ENCODE peak calls at places on chromosomes 3 and 15, in nine cellular contexts. One of them, this sample, is unnamed.

GRCh38 chr3:55000546-55000945 is 72.7 kb upstream of the LRTM1 start:
- DNase-seq in amniotic epithelial cell: peak
- DNase-seq in NCI-H510A treated with DMSO at 0.1 percent for 48 hours: peak
- DNase-seq in gastrocnemius medialis: no peak
- DNase-seq in effector CD4-positive, alpha-beta T cell: no peak
- DNase-seq in activated naive CD4-positive, alpha-beta T cell treated with anti-CD3 and anti-CD28 coated beads for 36 hours: no peak
- DNase-seq in RWPE1: peak
- DNase-seq in amniotic stem cell: peak
- DNase-seq in neural progenitor cell: no peak
- DNase-seq in this sample: peak

GRCh38 chr15:87940763-87941162 is 315.8 kb downstream of the NTRK3 start:
- DNase-seq in amniotic epithelial cell: no peak
- DNase-seq in NCI-H510A treated with DMSO at 0.1 percent for 48 hours: no peak
- DNase-seq in gastrocnemius medialis: no peak
- DNase-seq in effector CD4-positive, alpha-beta T cell: no peak
- DNase-seq in activated naive CD4-positive, alpha-beta T cell treated with anti-CD3 and anti-CD28 coated beads for 36 hours: no peak
- DNase-seq in RWPE1: no peak
- DNase-seq in amniotic stem cell: no peak
- DNase-seq in neural progenitor cell: no peak
- DNase-seq in this sample: no peak

GRCh38 chr3:10550705-10551104 is 45.3 kb upstream of the ATP2B2 start:
- DNase-seq in amniotic epithelial cell: no peak
- DNase-seq in NCI-H510A treated with DMSO at 0.1 percent for 48 hours: no peak
- DNase-seq in gastrocnemius medialis: peak
- DNase-seq in effector CD4-positive, alpha-beta T cell: no peak
- DNase-seq in activated naive CD4-positive, alpha-beta T cell treated with anti-CD3 and anti-CD28 coated beads for 36 hours: no peak
- DNase-seq in RWPE1: no peak
- DNase-seq in amniotic stem cell: no peak
- DNase-seq in neural progenitor cell: no peak
- DNase-seq in this sample: no peak

GRCh38 chr15:81388431-81388760 is 14.4 kb upstream of the TMC3 start:
- DNase-seq in amniotic epithelial cell: no peak
- DNase-seq in NCI-H510A treated with DMSO at 0.1 percent for 48 hours: no peak
- DNase-seq in gastrocnemius medialis: no peak
- DNase-seq in effector CD4-positive, alpha-beta T cell: no peak
- DNase-seq in activated naive CD4-positive, alpha-beta T cell treated with anti-CD3 and anti-CD28 coated beads for 36 hours: no peak
- DNase-seq in RWPE1: no peak
- DNase-seq in amniotic stem cell: no peak
- DNase-seq in neural progenitor cell: no peak
- DNase-seq in this sample: no peak

GRCh38 chr15:74657846-74658245 is 38.0 kb downstream of the EDC3 start:
- DNase-seq in amniotic epithelial cell: peak
- DNase-seq in NCI-H510A treated with DMSO at 0.1 percent for 48 hours: no peak
- DNase-seq in gastrocnemius medialis: no peak
- DNase-seq in effector CD4-positive, alpha-beta T cell: no peak
- DNase-seq in activated naive CD4-positive, alpha-beta T cell treated with anti-CD3 and anti-CD28 coated beads for 36 hours: no peak
- DNase-seq in RWPE1: no peak
- DNase-seq in amniotic stem cell: no peak
- DNase-seq in neural progenitor cell: no peak
- DNase-seq in this sample: no peak

GRCh38 chr15:67521770-67522568 is 1.0 kb downstream of the C15orf61 start:
- DNase-seq in amniotic epithelial cell: peak
- DNase-seq in NCI-H510A treated with DMSO at 0.1 percent for 48 hours: peak
- DNase-seq in gastrocnemius medialis: peak
- DNase-seq in effector CD4-positive, alpha-beta T cell: no peak
- DNase-seq in activated naive CD4-positive, alpha-beta T cell treated with anti-CD3 and anti-CD28 coated beads for 36 hours: no peak
- DNase-seq in RWPE1: no peak
- DNase-seq in amniotic stem cell: no peak
- DNase-seq in neural progenitor cell: no peak
- DNase-seq in this sample: peak

GRCh38 chr3:15936347-15936746 is 138.6 kb upstream of the ANKRD28 start:
- DNase-seq in amniotic epithelial cell: no peak
- DNase-seq in NCI-H510A treated with DMSO at 0.1 percent for 48 hours: no peak
- DNase-seq in gastrocnemius medialis: no peak
- DNase-seq in effector CD4-positive, alpha-beta T cell: no peak
- DNase-seq in activated naive CD4-positive, alpha-beta T cell treated with anti-CD3 and anti-CD28 coated beads for 36 hours: no peak
- DNase-seq in RWPE1: no peak
- DNase-seq in amniotic stem cell: no peak
- DNase-seq in neural progenitor cell: no peak
- DNase-seq in this sample: no peak

GRCh38 chr15:66851226-66852063 is 149.4 kb downstream of the SMAD6 start:
- DNase-seq in amniotic epithelial cell: peak
- DNase-seq in NCI-H510A treated with DMSO at 0.1 percent for 48 hours: peak
- DNase-seq in gastrocnemius medialis: peak
- DNase-seq in effector CD4-positive, alpha-beta T cell: peak
- DNase-seq in activated naive CD4-positive, alpha-beta T cell treated with anti-CD3 and anti-CD28 coated beads for 36 hours: peak
- DNase-seq in RWPE1: peak
- DNase-seq in amniotic stem cell: no peak
- DNase-seq in neural progenitor cell: peak
- DNase-seq in this sample: peak

GRCh38 chr3:70822777-70823176 is 510.3 kb upstream of the MDFIC2 start:
- DNase-seq in amniotic epithelial cell: no peak
- DNase-seq in NCI-H510A treated with DMSO at 0.1 percent for 48 hours: no peak
- DNase-seq in gastrocnemius medialis: no peak
- DNase-seq in effector CD4-positive, alpha-beta T cell: no peak
- DNase-seq in activated naive CD4-positive, alpha-beta T cell treated with anti-CD3 and anti-CD28 coated beads for 36 hours: no peak
- DNase-seq in RWPE1: no peak
- DNase-seq in amniotic stem cell: no peak
- DNase-seq in neural progenitor cell: no peak
- DNase-seq in this sample: no peak

GRCh38 chr15:68382286-68383007 is 49.5 kb downstream of the ITGA11 start:
- DNase-seq in amniotic epithelial cell: peak
- DNase-seq in NCI-H510A treated with DMSO at 0.1 percent for 48 hours: no peak
- DNase-seq in gastrocnemius medialis: no peak
- DNase-seq in effector CD4-positive, alpha-beta T cell: no peak
- DNase-seq in activated naive CD4-positive, alpha-beta T cell treated with anti-CD3 and anti-CD28 coated beads for 36 hours: no peak
- DNase-seq in RWPE1: no peak
- DNase-seq in amniotic stem cell: no peak
- DNase-seq in neural progenitor cell: no peak
- DNase-seq in this sample: no peak

GRCh38 chr15:50234764-50235163 is 30.8 kb downstream of the HDC start:
- DNase-seq in amniotic epithelial cell: peak
- DNase-seq in NCI-H510A treated with DMSO at 0.1 percent for 48 hours: no peak
- DNase-seq in gastrocnemius medialis: no peak
- DNase-seq in effector CD4-positive, alpha-beta T cell: no peak
- DNase-seq in activated naive CD4-positive, alpha-beta T cell treated with anti-CD3 and anti-CD28 coated beads for 36 hours: no peak
- DNase-seq in RWPE1: no peak
- DNase-seq in amniotic stem cell: no peak
- DNase-seq in neural progenitor cell: no peak
- DNase-seq in this sample: no peak

GRCh38 chr3:181457190-181457589 is 254.5 kb upstream of the SOX2 start:
- DNase-seq in amniotic epithelial cell: no peak
- DNase-seq in NCI-H510A treated with DMSO at 0.1 percent for 48 hours: no peak
- DNase-seq in gastrocnemius medialis: no peak
- DNase-seq in effector CD4-positive, alpha-beta T cell: no peak
- DNase-seq in activated naive CD4-positive, alpha-beta T cell treated with anti-CD3 and anti-CD28 coated beads for 36 hours: no peak
- DNase-seq in RWPE1: no peak
- DNase-seq in amniotic stem cell: no peak
- DNase-seq in neural progenitor cell: no peak
- DNase-seq in this sample: peak

GRCh38 chr3:66938338-66938963 is 59.7 kb upstream of the KBTBD8 start:
- DNase-seq in amniotic epithelial cell: peak
- DNase-seq in NCI-H510A treated with DMSO at 0.1 percent for 48 hours: peak
- DNase-seq in gastrocnemius medialis: no peak
- DNase-seq in effector CD4-positive, alpha-beta T cell: no peak
- DNase-seq in activated naive CD4-positive, alpha-beta T cell treated with anti-CD3 and anti-CD28 coated beads for 36 hours: peak
- DNase-seq in RWPE1: peak
- DNase-seq in amniotic stem cell: peak
- DNase-seq in neural progenitor cell: peak
- DNase-seq in this sample: peak

GRCh38 chr15:100279446-100279845 is 62.3 kb downstream of the ADAMTS17 start:
- DNase-seq in amniotic epithelial cell: no peak
- DNase-seq in NCI-H510A treated with DMSO at 0.1 percent for 48 hours: no peak
- DNase-seq in gastrocnemius medialis: no peak
- DNase-seq in effector CD4-positive, alpha-beta T cell: no peak
- DNase-seq in activated naive CD4-positive, alpha-beta T cell treated with anti-CD3 and anti-CD28 coated beads for 36 hours: no peak
- DNase-seq in RWPE1: no peak
- DNase-seq in amniotic stem cell: no peak
- DNase-seq in neural progenitor cell: no peak
- DNase-seq in this sample: no peak

GRCh38 chr15:101539492-101539891 is 50.0 kb upstream of the PCSK6 start:
- DNase-seq in amniotic epithelial cell: no peak
- DNase-seq in NCI-H510A treated with DMSO at 0.1 percent for 48 hours: no peak
- DNase-seq in gastrocnemius medialis: no peak
- DNase-seq in effector CD4-positive, alpha-beta T cell: no peak
- DNase-seq in activated naive CD4-positive, alpha-beta T cell treated with anti-CD3 and anti-CD28 coated beads for 36 hours: no peak
- DNase-seq in RWPE1: no peak
- DNase-seq in amniotic stem cell: no peak
- DNase-seq in neural progenitor cell: no peak
- DNase-seq in this sample: no peak

GRCh38 chr3:31539275-31539674 is 6.5 kb downstream of the STT3B start:
- DNase-seq in amniotic epithelial cell: no peak
- DNase-seq in NCI-H510A treated with DMSO at 0.1 percent for 48 hours: no peak
- DNase-seq in gastrocnemius medialis: no peak
- DNase-seq in effector CD4-positive, alpha-beta T cell: no peak
- DNase-seq in activated naive CD4-positive, alpha-beta T cell treated with anti-CD3 and anti-CD28 coated beads for 36 hours: no peak
- DNase-seq in RWPE1: no peak
- DNase-seq in amniotic stem cell: no peak
- DNase-seq in neural progenitor cell: no peak
- DNase-seq in this sample: no peak

GRCh38 chr15:80152896-80153876 is at the start of gene FAH:
- DNase-seq in amniotic epithelial cell: peak
- DNase-seq in NCI-H510A treated with DMSO at 0.1 percent for 48 hours: peak
- DNase-seq in gastrocnemius medialis: no peak
- DNase-seq in effector CD4-positive, alpha-beta T cell: peak
- DNase-seq in activated naive CD4-positive, alpha-beta T cell treated with anti-CD3 and anti-CD28 coated beads for 36 hours: peak
- DNase-seq in RWPE1: peak
- DNase-seq in amniotic stem cell: peak
- DNase-seq in neural progenitor cell: peak
- DNase-seq in this sample: peak

GRCh38 chr3:68977486-68978167 is 35.9 kb downstream of the EOGT start:
- DNase-seq in amniotic epithelial cell: peak
- DNase-seq in NCI-H510A treated with DMSO at 0.1 percent for 48 hours: no peak
- DNase-seq in gastrocnemius medialis: no peak
- DNase-seq in effector CD4-positive, alpha-beta T cell: no peak
- DNase-seq in activated naive CD4-positive, alpha-beta T cell treated with anti-CD3 and anti-CD28 coated beads for 36 hours: no peak
- DNase-seq in RWPE1: no peak
- DNase-seq in amniotic stem cell: no peak
- DNase-seq in neural progenitor cell: no peak
- DNase-seq in this sample: no peak

GRCh38 chr3:78096488-78097255 is 1056.8 kb downstream of the ROBO2 start:
- DNase-seq in amniotic epithelial cell: no peak
- DNase-seq in NCI-H510A treated with DMSO at 0.1 percent for 48 hours: no peak
- DNase-seq in gastrocnemius medialis: no peak
- DNase-seq in effector CD4-positive, alpha-beta T cell: no peak
- DNase-seq in activated naive CD4-positive, alpha-beta T cell treated with anti-CD3 and anti-CD28 coated beads for 36 hours: no peak
- DNase-seq in RWPE1: no peak
- DNase-seq in amniotic stem cell: no peak
- DNase-seq in neural progenitor cell: no peak
- DNase-seq in this sample: peak

GRCh38 chr3:131303848-131304247 is 77.7 kb upstream of the NUDT16 start:
- DNase-seq in amniotic epithelial cell: peak
- DNase-seq in NCI-H510A treated with DMSO at 0.1 percent for 48 hours: no peak
- DNase-seq in gastrocnemius medialis: no peak
- DNase-seq in effector CD4-positive, alpha-beta T cell: no peak
- DNase-seq in activated naive CD4-positive, alpha-beta T cell treated with anti-CD3 and anti-CD28 coated beads for 36 hours: no peak
- DNase-seq in RWPE1: no peak
- DNase-seq in amniotic stem cell: no peak
- DNase-seq in neural progenitor cell: no peak
- DNase-seq in this sample: no peak

GRCh38 chr15:41894791-41895463 is 1.1 kb upstream of the SPTBN5 start:
- DNase-seq in amniotic epithelial cell: peak
- DNase-seq in NCI-H510A treated with DMSO at 0.1 percent for 48 hours: peak
- DNase-seq in gastrocnemius medialis: peak
- DNase-seq in effector CD4-positive, alpha-beta T cell: peak
- DNase-seq in activated naive CD4-positive, alpha-beta T cell treated with anti-CD3 and anti-CD28 coated beads for 36 hours: peak
- DNase-seq in RWPE1: peak
- DNase-seq in amniotic stem cell: no peak
- DNase-seq in neural progenitor cell: no peak
- DNase-seq in this sample: peak

GRCh38 chr15:58517682-58518525 is 86.1 kb downstream of the LIPC start:
- DNase-seq in amniotic epithelial cell: no peak
- DNase-seq in NCI-H510A treated with DMSO at 0.1 percent for 48 hours: no peak
- DNase-seq in gastrocnemius medialis: no peak
- DNase-seq in effector CD4-positive, alpha-beta T cell: no peak
- DNase-seq in activated naive CD4-positive, alpha-beta T cell treated with anti-CD3 and anti-CD28 coated beads for 36 hours: peak
- DNase-seq in RWPE1: no peak
- DNase-seq in amniotic stem cell: no peak
- DNase-seq in neural progenitor cell: no peak
- DNase-seq in this sample: no peak

GRCh38 chr15:74788716-74789151 is 6.9 kb downstream of the CSK start:
- DNase-seq in amniotic epithelial cell: no peak
- DNase-seq in NCI-H510A treated with DMSO at 0.1 percent for 48 hours: no peak
- DNase-seq in gastrocnemius medialis: no peak
- DNase-seq in effector CD4-positive, alpha-beta T cell: peak
- DNase-seq in activated naive CD4-positive, alpha-beta T cell treated with anti-CD3 and anti-CD28 coated beads for 36 hours: peak
- DNase-seq in RWPE1: no peak
- DNase-seq in amniotic stem cell: no peak
- DNase-seq in neural progenitor cell: peak
- DNase-seq in this sample: no peak